ENCODE peak calls at places on chromosomes 1 and 21, in six cellular contexts. R, P, X, N, S and U are unnamed samples.

GRCh38 chr1:153936011-153936802 is 10.3 kb downstream of the DENND4B start:
- DNase-seq in X (no peak), N (no peak), S (no peak), R (no peak), P (no peak), U (no peak)

GRCh38 chr1:165828581-165829329 is 1.3 kb downstream of the UCK2 start:
- DNase-seq in S (peak; percentile 53), R (peak; percentile 79), P (peak; percentile 72), N (peak; percentile 73), X (peak; percentile 85), U (peak; percentile 86)

GRCh38 chr1:178241057-178241456 is 147.2 kb downstream of the RASAL2 start:
- DNase-seq in X (peak; percentile 41), S (no peak), N (no peak), R (no peak), P (no peak), U (no peak)

GRCh38 chr1:239262538-239262937 is 123.8 kb upstream of the CHRM3 start:
- DNase-seq in P (no peak), R (no peak), N (peak; percentile 42), X (no peak), S (no peak), U (no peak)

GRCh38 chr1:183730107-183730724 is 74.7 kb upstream of the RGL1 start:
- DNase-seq in S (no peak), P (no peak), N (no peak), R (no peak), X (no peak), U (no peak)

GRCh38 chr1:88061106-88061829 is 622.8 kb upstream of the PKN2 start:
- DNase-seq in S (no peak), R (peak; percentile 74), P (peak; percentile 65), N (peak; percentile 65), X (peak; percentile 42), U (peak; percentile 79)

GRCh38 chr1:160548183-160548582 is 25.1 kb upstream of the SLAMF6 start:
- DNase-seq in X (no peak), N (no peak), S (no peak), R (peak; percentile 91), P (no peak), U (no peak)

GRCh38 chr1:32111789-32112188 is 3.9 kb downstream of the KPNA6 start:
- DNase-seq in X (no peak), P (no peak), R (no peak), N (no peak), S (no peak), U (no peak)

GRCh38 chr21:42437786-42438185 is 34.1 kb downstream of the UBASH3A start:
- DNase-seq in S (no peak), N (no peak), P (peak; percentile 85), R (no peak), X (no peak), U (no peak)

GRCh38 chr1:171849245-171849898 is 8.1 kb downstream of the DNM3 start:
- DNase-seq in P (no peak), R (no peak), N (no peak), S (no peak), X (no peak), U (no peak)

GRCh38 chr21:25323356-25323949 is 283.8 kb downstream of the MRPL39 start:
- DNase-seq in R (no peak), N (no peak), S (no peak), P (no peak), X (no peak), U (no peak)

GRCh38 chr1:234694661-234695060 is 84.7 kb upstream of the IRF2BP2 start:
- DNase-seq in P (no peak), S (no peak), X (no peak), N (no peak), R (no peak), U (no peak)

GRCh38 chr1:55484173-55484572 is 269.0 kb upstream of the USP24 start:
- DNase-seq in X (no peak), N (no peak), P (no peak), R (no peak), S (no peak), U (no peak)

GRCh38 chr1:115133440-115133839 is 44.1 kb upstream of the TSPAN2 start:
- DNase-seq in S (no peak), P (no peak), X (no peak), N (no peak), R (no peak), U (no peak)

GRCh38 chr1:21003281-21003680 is 173.4 kb downstream of the EIF4G3 start:
- DNase-seq in X (no peak), S (no peak), R (no peak), N (no peak), P (no peak), U (no peak)

GRCh38 chr1:154866995-154867795 is 2.9 kb downstream of the KCNN3 start:
- DNase-seq in X (peak; percentile 18), S (peak; percentile 47), N (no peak), P (no peak), R (peak; percentile 34), U (peak; percentile 51)

GRCh38 chr1:25796807-25797458 is 3.1 kb upstream of the SELENON start:
- DNase-seq in P (peak; percentile 80), S (peak; percentile 52), R (peak; percentile 72), N (peak; percentile 74), X (peak; percentile 72), U (peak; percentile 70)

GRCh38 chr1:167122121-167122480 is 28.2 kb downstream of the STYXL2 start:
- DNase-seq in X (no peak), N (no peak), S (no peak), P (no peak), R (no peak), U (no peak)

GRCh38 chr1:241652012-241652411 is at the start of gene WDR64:
- DNase-seq in N (no peak), X (no peak), R (no peak), P (no peak), S (no peak), U (no peak)

GRCh38 chr1:156244126-156244525 is 2.1 kb downstream of the BGLAP start:
- DNase-seq in R (no peak), X (no peak), S (no peak), N (no peak), P (no peak), U (no peak)

GRCh38 chr1:75338974-75339483 is 204.8 kb downstream of the LHX8 start:
- DNase-seq in P (no peak), R (peak; percentile 50), S (no peak), N (no peak), X (no peak), U (peak; percentile 11)

GRCh38 chr1:119225270-119225669 is 84.8 kb upstream of the WARS2 start:
- DNase-seq in P (no peak), N (no peak), X (no peak), S (no peak), R (no peak), U (no peak)

GRCh38 chr1:209589440-209589839 is 5.9 kb downstream of the CAMK1G start:
- DNase-seq in R (no peak), N (no peak), X (no peak), S (no peak), P (no peak), U (no peak)

GRCh38 chr1:220224033-220224432 is 48.2 kb downstream of the RAB3GAP2 start:
- DNase-seq in S (no peak), N (no peak), R (no peak), X (no peak), P (no peak), U (no peak)

GRCh38 chr1:172177849-172178248 is 242.6 kb upstream of the C1orf105 start:
- DNase-seq in P (no peak), S (no peak), N (peak; percentile 16), X (no peak), R (no peak), U (no peak)

GRCh38 chr1:41341365-41341683 is 19.9 kb upstream of the FOXO6 start:
- DNase-seq in R (no peak), S (no peak), N (no peak), P (no peak), X (no peak), U (no peak)

GRCh38 chr1:156458181-156458503 is 42.4 kb downstream of the MEF2D start:
- DNase-seq in X (peak; percentile 30), P (no peak), S (no peak), R (peak; percentile 37), N (no peak), U (no peak)

GRCh38 chr1:159828916-159829634 is 2.4 kb downstream of the SLAMF8 start:
- DNase-seq in P (peak; percentile 76), N (peak; percentile 59), R (peak; percentile 48), X (no peak), S (no peak), U (peak; percentile 74)

GRCh38 chr1:65998763-65999583 is 206.3 kb downstream of the PDE4B start:
- DNase-seq in S (no peak), R (no peak), N (no peak), P (no peak), X (no peak), U (no peak)